ENCODE peak calls at places on chromosomes 3 and 15, in eight cellular contexts. Z is OCI-LY7, V is keratinocyte, T is AG04450, L is mucosa of descending colon, H is fibroblast of lung, G is pancreas, P is A549. A is an unnamed sample.

GRCh38 chr15:98802187-98802586 is 153.8 kb downstream of the IGF1R start:
- DNase-seq in Z (no peak), G (no peak), H (no peak), P (no peak), T (no peak), V (no peak), L (no peak), A (no peak)

GRCh38 chr15:58440922-58441321 is 9.1 kb downstream of the LIPC start:
- DNase-seq in V (peak), P (peak), T (no peak), H (no peak), G (no peak), Z (no peak), L (peak), A (no peak)

GRCh38 chr3:51938780-51939425 is 2.8 kb downstream of the RRP9 start:
- DNase-seq in T (no peak), G (no peak), P (no peak), H (no peak), L (no peak), V (no peak), Z (no peak), A (no peak)

GRCh38 chr3:53709856-53710674 is 136.2 kb downstream of the CHDH start:
- DNase-seq in L (no peak), Z (peak), T (peak), P (peak), V (peak), H (peak), G (peak), A (peak)

GRCh38 chr15:75661041-75661778 is 13.5 kb downstream of the SNX33 start:
- DNase-seq in T (peak), G (peak), V (no peak), L (peak), H (peak), P (peak), Z (no peak), A (peak)

GRCh38 chr15:40936709-40937666 is 7.8 kb downstream of the DLL4 start:
- DNase-seq in P (no peak), H (peak), L (no peak), T (no peak), V (no peak), Z (peak), G (no peak), A (no peak)

GRCh38 chr3:132164469-132165092 is 129.8 kb upstream of the CPNE4 start:
- DNase-seq in T (peak), G (no peak), Z (no peak), H (peak), L (no peak), P (peak), V (no peak), A (no peak)

GRCh38 chr3:23099677-23100076 is 103.5 kb upstream of the UBE2E2 start:
- DNase-seq in V (no peak), T (no peak), P (no peak), Z (no peak), H (no peak), G (no peak), L (no peak), A (peak)

GRCh38 chr15:80450811-80451321 is 46.7 kb downstream of the ARNT2 start:
- DNase-seq in V (no peak), T (no peak), P (no peak), H (no peak), G (no peak), Z (no peak), L (no peak), A (no peak)

GRCh38 chr3:48692551-48692950 is 6.8 kb upstream of the NCKIPSD start:
- DNase-seq in L (no peak), G (no peak), P (no peak), V (no peak), T (no peak), Z (no peak), H (no peak), A (no peak)

GRCh38 chr15:55357774-55358173 is 38.8 kb downstream of the PIGB start:
- DNase-seq in L (no peak), P (no peak), G (no peak), T (peak), Z (no peak), H (peak), V (no peak), A (peak)

GRCh38 chr15:77500986-77501385 is 80.3 kb downstream of the HMG20A start:
- DNase-seq in V (no peak), G (no peak), P (peak), H (peak), Z (no peak), L (no peak), T (no peak), A (no peak)

GRCh38 chr3:139836656-139837464 is 98.1 kb upstream of the CLSTN2 start:
- DNase-seq in L (no peak), Z (no peak), H (no peak), G (peak), P (no peak), V (no peak), T (no peak), A (no peak)

GRCh38 chr15:73752817-73753214 is 335 bp downstream of the INSYN1 start:
- DNase-seq in L (no peak), Z (no peak), G (peak), H (peak), V (no peak), P (no peak), T (no peak), A (no peak)

GRCh38 chr15:32649336-32649735 is 7.8 kb downstream of the SCG5 start:
- DNase-seq in L (no peak), G (no peak), P (peak), H (no peak), V (no peak), Z (no peak), T (no peak), A (no peak)

GRCh38 chr3:24510030-24510648 is 15.5 kb upstream of the THRB start:
- DNase-seq in H (peak), Z (no peak), P (no peak), T (no peak), V (no peak), L (no peak), G (no peak), A (peak)

GRCh38 chr3:140529096-140529495 is 148.8 kb upstream of the TRIM42 start:
- DNase-seq in P (peak), T (no peak), Z (no peak), H (peak), V (peak), G (no peak), L (no peak), A (no peak)

GRCh38 chr3:1214928-1215327 is 122.1 kb downstream of the CNTN6 start:
- DNase-seq in T (no peak), V (no peak), P (no peak), G (no peak), L (no peak), H (peak), Z (no peak), A (no peak)

DNA sequence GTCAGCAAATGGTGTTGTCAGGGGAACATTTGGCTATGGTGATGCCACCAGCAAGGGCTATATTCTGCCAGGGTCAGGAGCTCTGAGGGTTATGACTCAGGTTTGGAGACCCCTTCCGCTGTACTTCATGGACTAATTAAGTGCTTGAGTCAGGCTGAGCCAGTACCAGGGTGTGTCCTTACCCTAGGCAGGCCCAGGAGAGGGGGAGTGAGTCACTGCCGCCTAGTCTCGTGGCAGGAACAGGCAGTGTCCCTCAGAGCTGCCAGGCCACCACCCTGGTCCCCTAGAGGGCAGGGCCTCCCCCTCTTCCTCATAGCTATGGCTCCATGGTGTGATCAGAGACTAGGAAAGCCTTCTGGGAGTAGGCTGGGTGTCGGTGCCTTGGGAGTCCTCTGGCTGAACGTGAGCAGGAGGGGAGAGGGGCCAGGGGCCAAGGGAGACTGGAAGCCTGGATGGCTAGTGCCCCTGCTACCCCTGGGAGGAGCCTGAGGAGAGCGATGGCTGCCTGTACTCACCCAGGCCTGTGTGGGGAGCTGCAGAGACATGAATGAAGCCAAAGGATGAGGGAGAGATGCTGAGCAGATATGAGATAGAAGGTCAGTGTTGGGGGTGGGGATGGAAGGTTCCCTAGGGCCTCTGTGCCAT is 10.6 kb downstream of the MAPKAPK3 start:
- DNase-seq in L (no peak), T (no peak), V (peak), P (peak), Z (no peak), G (no peak), H (peak), A (peak)
- TF ChIP-seq CTCF in L (no peak), T (peak), V (no peak), P (peak), Z (peak), G (no peak), H (peak), A (no peak)

DNA sequence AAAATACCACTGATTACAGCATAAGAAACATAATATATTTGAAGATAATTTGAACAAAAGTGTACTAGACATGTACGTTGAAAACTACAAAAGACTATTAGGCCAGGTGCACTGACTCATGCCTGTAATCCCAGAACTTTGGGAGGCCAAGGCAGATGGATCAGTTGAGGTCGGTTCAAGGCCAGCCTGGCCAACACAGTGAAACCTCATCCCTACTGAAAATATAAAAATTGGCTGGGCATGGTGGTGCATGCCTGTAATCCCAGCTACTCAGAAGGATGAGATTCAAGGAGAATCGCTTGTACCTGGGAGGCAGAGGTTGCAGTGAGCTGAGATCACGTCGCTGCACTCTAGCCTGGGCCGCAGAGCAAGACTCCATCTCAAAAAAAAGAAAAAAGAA is 36.2 kb upstream of the FNDC3B start:
- DNase-seq in H (no peak), P (peak), V (no peak), Z (no peak), G (no peak), T (no peak), L (no peak), A (no peak)
- H3K4me3 ChIP-seq in H (no peak), P (no peak), V (no peak), Z (no peak), G (no peak), T (no peak), L (no peak), A (no peak)

GRCh38 chr3:14096742-14097141 is 27.9 kb downstream of the CHCHD4 start:
- DNase-seq in H (no peak), T (no peak), G (no peak), L (no peak), P (peak), Z (no peak), V (no peak), A (no peak)
- TF ChIP-seq CTCF in H (no peak), T (no peak), G (no peak), L (no peak), P (no peak), Z (peak), V (no peak), A (no peak)

GRCh38 chr3:44478055-44478468 is 592 bp upstream of the ZNF445 start:
- DNase-seq in H (no peak), L (no peak), T (no peak), G (no peak), P (no peak), V (no peak), Z (no peak), A (no peak)
- H3K4me3 ChIP-seq in H (peak), L (no peak), T (peak), G (peak), P (peak), V (peak), Z (peak), A (no peak)

GRCh38 chr3:154745925-154746324 is 315.9 kb upstream of the GPR149 start:
- DNase-seq in V (no peak), P (no peak), T (no peak), G (no peak), H (no peak), L (no peak), Z (no peak), A (no peak)
- TF ChIP-seq CTCF in V (peak), P (no peak), T (peak), G (no peak), H (no peak), L (no peak), Z (peak), A (no peak)

GRCh38 chr3:186668426-186668825 is 2.6 kb downstream of the HRG start:
- DNase-seq in T (no peak), P (no peak), H (no peak), L (no peak), Z (no peak), V (no peak), G (no peak), A (no peak)
- H3K4me3 ChIP-seq in T (no peak), P (no peak), H (no peak), L (no peak), Z (no peak), V (no peak), G (no peak), A (no peak)

GRCh38 chr15:70210538-70210937 is 112.8 kb upstream of the TLE3 start:
- DNase-seq in Z (peak), H (no peak), L (no peak), G (no peak), T (no peak), V (no peak), P (no peak), A (peak)
- TF ChIP-seq CTCF in Z (peak), H (no peak), L (no peak), G (no peak), T (peak), V (no peak), P (no peak), A (peak)

A was measured in endothelial cell of umbilical vein.